ENCODE peak calls at places on chromosomes 4 and X, in four cellular contexts. I, Z, M and Q are unnamed samples. For H3K36me3, the result is how much of the 10 kb centered on the place peaks cover.

GRCh38 chr4:177638871-177639270 is 196.6 kb upstream of the AGA start:
- DNase-seq in M (no peak), I (no peak), Z (no peak), Q (no peak)

GRCh38 chr4:138522366-138522765 is 280.2 kb upstream of the SLC7A11 start:
- DNase-seq in I (no peak), M (peak), Z (peak), Q (no peak)

GRCh38 chr4:128347930-128348660 is 60.5 kb upstream of the PGRMC2 start:
- DNase-seq in Z (no peak), M (no peak), I (no peak), Q (no peak)

GRCh38 chr4:9987749-9988346 is 33.4 kb downstream of the SLC2A9 start:
- DNase-seq in I (no peak), Z (no peak), M (no peak), Q (no peak)

GRCh38 chrX:30918480-30918879 is 29.4 kb upstream of the TAB3 start:
- DNase-seq in I (no peak), M (no peak), Z (no peak), Q (no peak)

GRCh38 chr4:56641494-56642051 is 39.5 kb downstream of the HOPX start:
- DNase-seq in Z (no peak), M (no peak), I (no peak), Q (no peak)

GRCh38 chrX:11100281-11101035 is 10.7 kb upstream of the HCCS start:
- DNase-seq in M (peak), I (peak), Z (no peak), Q (no peak)

GRCh38 chrX:135185795-135186443 is 14.7 kb upstream of the CT55 start:
- DNase-seq in Z (peak), I (peak), M (peak), Q (no peak)

GRCh38 chr4:7805533-7806079 is 134.1 kb downstream of the AFAP1 start:
- DNase-seq in I (peak), Z (no peak), M (peak), Q (no peak)

GRCh38 chr4:56907489-56908205 is at the start of gene REST:
- DNase-seq in Z (peak), M (peak), I (peak), Q (peak)

GRCh38 chr4:145278341-145279121 is 98.1 kb upstream of the OTUD4 start:
- DNase-seq in Z (no peak), I (no peak), M (no peak), Q (peak)

GRCh38 chr4:164997324-164997723 is 19.9 kb upstream of the TRIM61 start:
- DNase-seq in M (no peak), Z (peak), I (no peak), Q (no peak)

GRCh38 chr4:172666711-172667368 is 501.8 kb upstream of the GALNT7 start:
- DNase-seq in M (peak), Z (no peak), I (no peak), Q (no peak)

GRCh38 chr4:156779046-156779445 is 192.6 kb downstream of the PDGFC start:
- DNase-seq in M (no peak), Z (no peak), I (no peak), Q (no peak)

GRCh38 chrX:41737065-41737464 is 13.1 kb downstream of the GPR82 start:
- DNase-seq in M (no peak), I (no peak), Z (no peak), Q (no peak)

GRCh38 chr4:83266689-83267088 is 17.9 kb downstream of the COQ2 start:
- DNase-seq in M (no peak), Z (no peak), I (no peak), Q (no peak)

DNA sequence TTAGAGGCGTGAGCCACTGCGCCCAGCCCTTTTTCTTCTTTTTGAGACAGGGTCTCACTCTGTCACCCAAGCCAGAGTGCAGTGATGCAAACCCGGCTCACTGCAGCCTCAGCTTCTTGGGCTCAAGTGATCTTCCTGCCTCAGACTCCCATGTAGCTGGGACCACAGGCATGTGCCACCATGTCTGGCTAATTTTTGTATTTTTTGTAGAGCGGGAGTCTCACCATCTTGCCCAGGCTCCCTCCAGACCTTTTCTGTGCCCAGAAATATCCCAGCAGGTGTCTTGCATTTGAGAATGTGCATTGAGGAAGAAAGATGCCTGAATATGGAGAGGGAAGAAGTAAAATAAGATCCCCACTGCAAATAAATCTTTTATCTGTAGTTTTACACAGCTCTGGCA is 58.7 kb downstream of the PPEF2 start:
- DNase-seq in Z (no peak), I (no peak), M (no peak), Q (no peak)
- H3K4me3 ChIP-seq in Z (no peak), I (no peak), M (no peak), Q (no peak)

GRCh38 chrX:154015581-154016264 is 4.0 kb downstream of the IRAK1 start:
- DNase-seq in M (no peak), Z (no peak), I (no peak), Q (no peak)

GRCh38 chrX:154016366-154017076 is 3.2 kb downstream of the IRAK1 start:
- DNase-seq in I (no peak), M (no peak), Z (no peak), Q (no peak)

GRCh38 chrX:154013614-154014360 is 5.9 kb downstream of the IRAK1 start:
- DNase-seq in Z (no peak), M (peak), I (no peak), Q (no peak)

GRCh38 chrX:154013001-154013421 is 6.7 kb downstream of the IRAK1 start:
- DNase-seq in Z (no peak), I (no peak), M (no peak), Q (no peak)

GRCh38 chrX:154014429-154015380 is 5.0 kb downstream of the IRAK1 start:
- DNase-seq in M (no peak), I (no peak), Z (no peak), Q (no peak)
- H3K36me3 ChIP-seq in M (under half), I (under half), Z (under half), Q (under half)

GRCh38 chr4:124936427-124936826 is 223.9 kb upstream of the ANKRD50 start:
- DNase-seq in I (peak), M (peak), Z (no peak), Q (no peak)
- TF ChIP-seq CTCF in I (no peak), M (no peak), Z (no peak), Q (no peak)

GRCh38 chrX:116198810-116199209 is 28.3 kb downstream of the AGTR2 start:
- DNase-seq in Z (no peak), M (no peak), I (no peak), Q (no peak)
- H3K4me3 ChIP-seq in Z (no peak), M (no peak), I (no peak), Q (no peak)

DNA sequence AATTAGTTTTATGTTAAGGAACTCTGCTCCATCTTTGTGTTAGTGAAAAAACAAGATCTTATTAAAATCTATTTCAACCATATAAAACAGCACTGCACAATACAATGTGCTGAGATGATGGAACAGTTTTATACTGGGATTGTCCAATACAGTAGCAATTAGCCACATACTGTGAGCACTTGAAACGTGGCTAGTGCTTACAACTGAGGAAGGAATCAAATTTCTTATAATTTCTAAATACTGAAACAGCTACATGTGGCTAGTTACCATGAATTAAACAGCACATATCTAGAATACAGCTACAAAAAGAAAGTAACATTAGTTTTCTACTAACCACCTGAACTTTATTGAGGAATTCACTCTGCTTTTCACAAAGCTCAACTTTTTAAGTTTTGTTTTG is 14.7 kb downstream of the NFXL1 start:
- DNase-seq in I (no peak), Z (no peak), M (no peak), Q (no peak)
- H3K36me3 ChIP-seq in I (half or more), Z (under half), M (half or more), Q (under half)